ENCODE peak calls at places on chromosomes 16 and 17, in four cellular contexts. One of them, this sample, is unnamed. For H3K4me1, the result is how much of the 10 kb centered on the place peaks cover.

GRCh38 chr16:55073830-55074229 is 143.2 kb downstream of the IRX5 start:
- DNase-seq in CD8-positive, alpha-beta T cell: no peak
- DNase-seq in ovary: no peak
- DNase-seq in CD8-positive, alpha-beta memory T cell: no peak
- DNase-seq in this sample: no peak

GRCh38 chr17:73748521-73748920 is 104.3 kb upstream of the SDK2 start:
- DNase-seq in CD8-positive, alpha-beta T cell: no peak
- DNase-seq in ovary: no peak
- DNase-seq in CD8-positive, alpha-beta memory T cell: no peak
- DNase-seq in this sample: peak

GRCh38 chr16:57620316-57621231 is 7.9 kb upstream of the ADGRG1 start:
- DNase-seq in CD8-positive, alpha-beta T cell: no peak
- DNase-seq in ovary: no peak
- DNase-seq in CD8-positive, alpha-beta memory T cell: no peak
- DNase-seq in this sample: no peak

GRCh38 chr16:68626557-68626956 is 18.6 kb upstream of the CDH3 start:
- DNase-seq in CD8-positive, alpha-beta T cell: no peak
- DNase-seq in ovary: no peak
- DNase-seq in CD8-positive, alpha-beta memory T cell: no peak
- DNase-seq in this sample: no peak

GRCh38 chr17:63978266-63979200 is 5.8 kb upstream of the SCN4A start:
- DNase-seq in CD8-positive, alpha-beta T cell: no peak
- DNase-seq in ovary: no peak
- DNase-seq in CD8-positive, alpha-beta memory T cell: no peak
- DNase-seq in this sample: no peak

GRCh38 chr17:32112416-32112815 is 29.9 kb upstream of the RHOT1 start:
- DNase-seq in CD8-positive, alpha-beta T cell: no peak
- DNase-seq in ovary: no peak
- DNase-seq in CD8-positive, alpha-beta memory T cell: no peak
- DNase-seq in this sample: no peak

GRCh38 chr17:3796822-3797170 is 4.2 kb downstream of the ITGAE start:
- DNase-seq in CD8-positive, alpha-beta T cell: no peak
- DNase-seq in ovary: no peak
- DNase-seq in CD8-positive, alpha-beta memory T cell: peak
- DNase-seq in this sample: no peak

GRCh38 chr17:62722625-62723024 is 85.5 kb downstream of the MARCHF10 start:
- DNase-seq in CD8-positive, alpha-beta T cell: no peak
- DNase-seq in ovary: no peak
- DNase-seq in CD8-positive, alpha-beta memory T cell: no peak
- DNase-seq in this sample: no peak

GRCh38 chr17:8803531-8804416 is 4.6 kb upstream of the MFSD6L start:
- DNase-seq in CD8-positive, alpha-beta T cell: no peak
- DNase-seq in ovary: no peak
- DNase-seq in CD8-positive, alpha-beta memory T cell: no peak
- DNase-seq in this sample: no peak

GRCh38 chr16:70795513-70795912 is 5.4 kb downstream of the VAC14 start:
- DNase-seq in CD8-positive, alpha-beta T cell: no peak
- DNase-seq in ovary: no peak
- DNase-seq in CD8-positive, alpha-beta memory T cell: no peak
- DNase-seq in this sample: no peak
- H3K4me1 ChIP-seq in CD8-positive, alpha-beta T cell: under half
- H3K4me1 ChIP-seq in ovary: under half
- H3K4me1 ChIP-seq in CD8-positive, alpha-beta memory T cell: under half
- H3K4me1 ChIP-seq in this sample: under half

GRCh38 chr16:17369441-17369951 is 101.3 kb downstream of the XYLT1 start:
- DNase-seq in CD8-positive, alpha-beta T cell: peak
- DNase-seq in ovary: no peak
- DNase-seq in CD8-positive, alpha-beta memory T cell: peak
- DNase-seq in this sample: no peak

GRCh38 chr16:17367034-17367433 is 103.7 kb downstream of the XYLT1 start:
- DNase-seq in CD8-positive, alpha-beta T cell: peak
- DNase-seq in ovary: no peak
- DNase-seq in CD8-positive, alpha-beta memory T cell: no peak
- DNase-seq in this sample: no peak

GRCh38 chr16:17367932-17368331 is 102.8 kb downstream of the XYLT1 start:
- DNase-seq in CD8-positive, alpha-beta T cell: no peak
- DNase-seq in ovary: no peak
- DNase-seq in CD8-positive, alpha-beta memory T cell: no peak
- DNase-seq in this sample: peak

GRCh38 chr16:17368951-17369350 is 101.8 kb downstream of the XYLT1 start:
- DNase-seq in CD8-positive, alpha-beta T cell: peak
- DNase-seq in ovary: no peak
- DNase-seq in CD8-positive, alpha-beta memory T cell: no peak
- DNase-seq in this sample: no peak

DNA sequence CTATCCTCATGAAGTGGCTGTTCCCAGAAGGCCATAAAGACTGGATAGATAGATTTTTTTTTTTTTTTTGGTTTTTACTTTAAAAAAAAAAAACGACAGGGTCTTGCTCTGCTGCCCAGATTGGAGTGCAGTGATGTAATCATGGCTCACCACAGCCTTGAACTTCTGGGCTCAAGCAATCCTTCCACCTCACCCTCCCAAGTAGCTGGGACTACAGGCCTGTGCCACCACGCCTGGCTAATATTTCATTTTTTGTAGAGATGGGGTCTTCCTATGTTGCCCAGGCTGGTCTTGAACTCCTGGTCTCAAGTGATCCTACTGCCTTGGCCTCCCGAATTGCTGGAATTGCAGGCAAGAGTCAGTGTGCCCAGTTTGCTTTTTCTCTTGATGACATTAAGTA is 102.2 kb downstream of the XYLT1 start:
- DNase-seq in CD8-positive, alpha-beta T cell: no peak
- DNase-seq in ovary: no peak
- DNase-seq in CD8-positive, alpha-beta memory T cell: no peak
- DNase-seq in this sample: no peak
- H3K27ac ChIP-seq in CD8-positive, alpha-beta T cell: peak
- H3K27ac ChIP-seq in ovary: no peak
- H3K27ac ChIP-seq in CD8-positive, alpha-beta memory T cell: peak
- H3K27ac ChIP-seq in this sample: no peak

GRCh38 chr16:8887952-8888560 is 5.9 kb downstream of the LITAFD start:
- DNase-seq in CD8-positive, alpha-beta T cell: no peak
- DNase-seq in ovary: no peak
- DNase-seq in CD8-positive, alpha-beta memory T cell: no peak
- DNase-seq in this sample: peak

GRCh38 chr16:8890549-8890921 is 8.4 kb downstream of the LITAFD start:
- DNase-seq in CD8-positive, alpha-beta T cell: no peak
- DNase-seq in ovary: no peak
- DNase-seq in CD8-positive, alpha-beta memory T cell: no peak
- DNase-seq in this sample: no peak

GRCh38 chr16:8892101-8892575 is 10.0 kb downstream of the LITAFD start:
- DNase-seq in CD8-positive, alpha-beta T cell: no peak
- DNase-seq in ovary: no peak
- DNase-seq in CD8-positive, alpha-beta memory T cell: no peak
- DNase-seq in this sample: no peak

GRCh38 chr16:8888951-8889892 is 7.1 kb downstream of the LITAFD start:
- DNase-seq in CD8-positive, alpha-beta T cell: no peak
- DNase-seq in ovary: no peak
- DNase-seq in CD8-positive, alpha-beta memory T cell: no peak
- DNase-seq in this sample: no peak

DNA sequence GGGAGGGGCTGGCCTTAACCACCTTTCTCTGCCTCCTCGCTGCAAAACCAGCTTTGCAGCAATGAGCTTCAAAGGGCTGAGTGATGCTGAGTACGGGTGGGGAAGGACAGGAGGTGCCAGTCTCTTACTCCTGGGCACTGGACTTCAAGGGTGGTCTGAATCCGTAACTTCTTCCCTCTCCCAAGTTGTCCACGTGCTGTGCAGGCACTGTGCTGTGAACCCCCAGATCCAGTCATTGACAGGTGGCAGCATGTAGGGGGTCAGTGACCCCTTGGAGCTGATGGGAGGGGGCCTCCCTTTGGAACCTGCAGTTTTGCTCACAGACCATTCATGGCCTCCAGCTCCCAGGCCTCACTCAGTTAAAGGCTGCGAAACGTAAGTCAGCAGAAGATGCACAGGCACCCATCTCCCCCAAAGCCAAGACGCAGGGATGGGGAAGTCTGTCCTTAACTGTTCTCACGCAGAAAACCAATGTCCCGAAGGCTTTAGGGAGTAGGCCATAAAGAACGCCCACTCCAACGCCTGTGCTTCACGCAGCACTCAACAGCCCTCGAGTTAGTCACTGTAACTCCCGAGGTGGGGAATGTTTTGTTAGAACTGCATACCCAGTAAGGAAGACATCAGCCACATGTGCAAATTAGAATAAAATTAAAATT is 7.9 kb downstream of the LITAFD start:
- DNase-seq in CD8-positive, alpha-beta T cell: no peak
- DNase-seq in ovary: no peak
- DNase-seq in CD8-positive, alpha-beta memory T cell: no peak
- DNase-seq in this sample: no peak
- H3K4me1 ChIP-seq in CD8-positive, alpha-beta T cell: under half
- H3K4me1 ChIP-seq in ovary: under half
- H3K4me1 ChIP-seq in CD8-positive, alpha-beta memory T cell: under half
- H3K4me1 ChIP-seq in this sample: under half

DNA sequence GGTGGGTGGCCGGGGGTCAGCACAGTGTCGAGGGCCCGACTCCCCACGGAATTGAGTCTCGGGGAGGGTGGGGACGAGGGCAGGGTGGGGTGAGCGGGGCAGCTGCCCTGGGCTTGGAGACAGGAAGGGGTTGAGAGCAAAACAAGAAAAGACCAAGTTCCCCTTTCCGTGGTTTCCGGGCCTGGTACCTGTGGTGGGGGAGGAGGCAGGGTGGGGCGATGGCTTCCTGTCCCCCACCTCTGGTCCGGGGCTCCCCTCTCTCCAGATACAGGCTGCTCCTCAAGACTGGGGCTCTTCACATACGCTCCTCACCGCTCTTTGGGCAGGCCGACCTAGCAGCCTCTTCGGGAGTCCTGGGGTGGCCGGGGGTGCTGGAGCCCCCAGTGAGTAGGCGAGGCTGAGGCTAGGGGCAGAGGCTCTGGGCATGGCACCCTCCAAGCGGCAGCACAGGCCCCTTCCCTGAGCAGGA is 593 bp downstream of the CORO1A start:
- DNase-seq in CD8-positive, alpha-beta T cell: peak
- DNase-seq in ovary: no peak
- DNase-seq in CD8-positive, alpha-beta memory T cell: peak
- DNase-seq in this sample: peak
- H3K27ac ChIP-seq in CD8-positive, alpha-beta T cell: peak
- H3K27ac ChIP-seq in ovary: no peak
- H3K27ac ChIP-seq in CD8-positive, alpha-beta memory T cell: peak
- H3K27ac ChIP-seq in this sample: no peak

GRCh38 chr16:75309156-75309555 is 57.7 kb upstream of the BCAR1 start:
- DNase-seq in CD8-positive, alpha-beta T cell: no peak
- DNase-seq in ovary: no peak
- DNase-seq in CD8-positive, alpha-beta memory T cell: no peak
- DNase-seq in this sample: no peak
- H3K4me1 ChIP-seq in CD8-positive, alpha-beta T cell: under half
- H3K4me1 ChIP-seq in ovary: under half
- H3K4me1 ChIP-seq in CD8-positive, alpha-beta memory T cell: under half
- H3K4me1 ChIP-seq in this sample: under half

GRCh38 chr17:27530791-27531391 is 74.6 kb downstream of the KSR1 start:
- DNase-seq in CD8-positive, alpha-beta T cell: no peak
- DNase-seq in ovary: no peak
- DNase-seq in CD8-positive, alpha-beta memory T cell: no peak
- DNase-seq in this sample: no peak
- H3K27ac ChIP-seq in CD8-positive, alpha-beta T cell: no peak
- H3K27ac ChIP-seq in ovary: no peak
- H3K27ac ChIP-seq in CD8-positive, alpha-beta memory T cell: no peak
- H3K27ac ChIP-seq in this sample: no peak